ENCODE peak calls at places on chromosomes 4 and X, in six cellular contexts. One of them, this sample, is unnamed.

GRCh38 chr4:145829629-145830395 is 108.8 kb downstream of the ZNF827 start:
- DNase-seq in NB4: no peak
- DNase-seq in neural crest cell: no peak
- DNase-seq in DND-41: no peak
- DNase-seq in fibroblast of mammary gland: no peak
- DNase-seq in body of pancreas: no peak
- DNase-seq in this sample: peak

GRCh38 chr4:23680616-23681518 is 209.0 kb downstream of the PPARGC1A start:
- DNase-seq in NB4: no peak
- DNase-seq in neural crest cell: no peak
- DNase-seq in DND-41: no peak
- DNase-seq in fibroblast of mammary gland: peak
- DNase-seq in body of pancreas: no peak
- DNase-seq in this sample: no peak

GRCh38 chr4:123588631-123589223 is 192.1 kb downstream of the SPRY1 start:
- DNase-seq in NB4: peak
- DNase-seq in neural crest cell: no peak
- DNase-seq in DND-41: no peak
- DNase-seq in fibroblast of mammary gland: no peak
- DNase-seq in body of pancreas: no peak
- DNase-seq in this sample: peak

GRCh38 chr4:7075962-7076693 is 8.3 kb upstream of the GRPEL1 start:
- DNase-seq in NB4: no peak
- DNase-seq in neural crest cell: no peak
- DNase-seq in DND-41: no peak
- DNase-seq in fibroblast of mammary gland: no peak
- DNase-seq in body of pancreas: no peak
- DNase-seq in this sample: no peak

GRCh38 chrX:20606831-20607230 is 340.1 kb upstream of the RPS6KA3 start:
- DNase-seq in NB4: no peak
- DNase-seq in neural crest cell: no peak
- DNase-seq in DND-41: no peak
- DNase-seq in fibroblast of mammary gland: no peak
- DNase-seq in body of pancreas: no peak
- DNase-seq in this sample: no peak

GRCh38 chrX:110532527-110532926 is 173.9 kb downstream of the RTL9 start:
- DNase-seq in NB4: no peak
- DNase-seq in neural crest cell: no peak
- DNase-seq in DND-41: no peak
- DNase-seq in fibroblast of mammary gland: peak
- DNase-seq in body of pancreas: no peak
- DNase-seq in this sample: no peak

GRCh38 chr4:179836179-179837075 is 2394.2 kb upstream of the AGA start:
- DNase-seq in NB4: peak
- DNase-seq in neural crest cell: no peak
- DNase-seq in DND-41: peak
- DNase-seq in fibroblast of mammary gland: no peak
- DNase-seq in body of pancreas: peak
- DNase-seq in this sample: no peak

GRCh38 chr4:37825943-37826281 is 574 bp upstream of the PGM2 start:
- DNase-seq in NB4: peak
- DNase-seq in neural crest cell: peak
- DNase-seq in DND-41: peak
- DNase-seq in fibroblast of mammary gland: no peak
- DNase-seq in body of pancreas: no peak
- DNase-seq in this sample: no peak

GRCh38 chr4:168514249-168514852 is 17.5 kb downstream of the PALLD start:
- DNase-seq in NB4: peak
- DNase-seq in neural crest cell: no peak
- DNase-seq in DND-41: no peak
- DNase-seq in fibroblast of mammary gland: peak
- DNase-seq in body of pancreas: no peak
- DNase-seq in this sample: peak

GRCh38 chr4:23789765-23790164 is 100.1 kb downstream of the PPARGC1A start:
- DNase-seq in NB4: no peak
- DNase-seq in neural crest cell: no peak
- DNase-seq in DND-41: no peak
- DNase-seq in fibroblast of mammary gland: peak
- DNase-seq in body of pancreas: peak
- DNase-seq in this sample: no peak

GRCh38 chr4:15003891-15004700 is 1.8 kb downstream of the CPEB2 start:
- DNase-seq in NB4: peak
- DNase-seq in neural crest cell: peak
- DNase-seq in DND-41: peak
- DNase-seq in fibroblast of mammary gland: no peak
- DNase-seq in body of pancreas: peak
- DNase-seq in this sample: peak

GRCh38 chrX:108361316-108361715 is 76.9 kb downstream of the COL4A6 start:
- DNase-seq in NB4: no peak
- DNase-seq in neural crest cell: no peak
- DNase-seq in DND-41: no peak
- DNase-seq in fibroblast of mammary gland: no peak
- DNase-seq in body of pancreas: no peak
- DNase-seq in this sample: no peak

GRCh38 chr4:188841523-188841922 is 702.3 kb downstream of the TRIML1 start:
- DNase-seq in NB4: no peak
- DNase-seq in neural crest cell: no peak
- DNase-seq in DND-41: no peak
- DNase-seq in fibroblast of mammary gland: no peak
- DNase-seq in body of pancreas: no peak
- DNase-seq in this sample: no peak

GRCh38 chr4:161990721-161991120 is 173.1 kb downstream of the FSTL5 start:
- DNase-seq in NB4: no peak
- DNase-seq in neural crest cell: no peak
- DNase-seq in DND-41: no peak
- DNase-seq in fibroblast of mammary gland: no peak
- DNase-seq in body of pancreas: no peak
- DNase-seq in this sample: no peak

GRCh38 chrX:43835557-43835956 is 46.7 kb downstream of the MAOB start:
- DNase-seq in NB4: peak
- DNase-seq in neural crest cell: no peak
- DNase-seq in DND-41: no peak
- DNase-seq in fibroblast of mammary gland: no peak
- DNase-seq in body of pancreas: no peak
- DNase-seq in this sample: no peak

GRCh38 chr4:154186035-154186434 is 305.6 kb downstream of the DCHS2 start:
- DNase-seq in NB4: no peak
- DNase-seq in neural crest cell: no peak
- DNase-seq in DND-41: no peak
- DNase-seq in fibroblast of mammary gland: no peak
- DNase-seq in body of pancreas: no peak
- DNase-seq in this sample: no peak

GRCh38 chr4:82890602-82890912 is 396 bp downstream of the SEC31A start:
- DNase-seq in NB4: no peak
- DNase-seq in neural crest cell: no peak
- DNase-seq in DND-41: no peak
- DNase-seq in fibroblast of mammary gland: no peak
- DNase-seq in body of pancreas: no peak
- DNase-seq in this sample: no peak

GRCh38 chr4:86595426-86595805 is 1.3 kb downstream of the PTPN13 start:
- DNase-seq in NB4: peak
- DNase-seq in neural crest cell: no peak
- DNase-seq in DND-41: no peak
- DNase-seq in fibroblast of mammary gland: peak
- DNase-seq in body of pancreas: no peak
- DNase-seq in this sample: no peak

GRCh38 chr4:86593726-86594558 is at the start of gene PTPN13:
- DNase-seq in NB4: peak
- DNase-seq in neural crest cell: peak
- DNase-seq in DND-41: no peak
- DNase-seq in fibroblast of mammary gland: peak
- DNase-seq in body of pancreas: peak
- DNase-seq in this sample: peak

GRCh38 chr4:86596802-86597201 is 2.7 kb downstream of the PTPN13 start:
- DNase-seq in NB4: peak
- DNase-seq in neural crest cell: no peak
- DNase-seq in DND-41: no peak
- DNase-seq in fibroblast of mammary gland: peak
- DNase-seq in body of pancreas: no peak
- DNase-seq in this sample: no peak

GRCh38 chr4:86592553-86593249 is 1.4 kb upstream of the PTPN13 start:
- DNase-seq in NB4: no peak
- DNase-seq in neural crest cell: no peak
- DNase-seq in DND-41: no peak
- DNase-seq in fibroblast of mammary gland: no peak
- DNase-seq in body of pancreas: no peak
- DNase-seq in this sample: no peak

DNA sequence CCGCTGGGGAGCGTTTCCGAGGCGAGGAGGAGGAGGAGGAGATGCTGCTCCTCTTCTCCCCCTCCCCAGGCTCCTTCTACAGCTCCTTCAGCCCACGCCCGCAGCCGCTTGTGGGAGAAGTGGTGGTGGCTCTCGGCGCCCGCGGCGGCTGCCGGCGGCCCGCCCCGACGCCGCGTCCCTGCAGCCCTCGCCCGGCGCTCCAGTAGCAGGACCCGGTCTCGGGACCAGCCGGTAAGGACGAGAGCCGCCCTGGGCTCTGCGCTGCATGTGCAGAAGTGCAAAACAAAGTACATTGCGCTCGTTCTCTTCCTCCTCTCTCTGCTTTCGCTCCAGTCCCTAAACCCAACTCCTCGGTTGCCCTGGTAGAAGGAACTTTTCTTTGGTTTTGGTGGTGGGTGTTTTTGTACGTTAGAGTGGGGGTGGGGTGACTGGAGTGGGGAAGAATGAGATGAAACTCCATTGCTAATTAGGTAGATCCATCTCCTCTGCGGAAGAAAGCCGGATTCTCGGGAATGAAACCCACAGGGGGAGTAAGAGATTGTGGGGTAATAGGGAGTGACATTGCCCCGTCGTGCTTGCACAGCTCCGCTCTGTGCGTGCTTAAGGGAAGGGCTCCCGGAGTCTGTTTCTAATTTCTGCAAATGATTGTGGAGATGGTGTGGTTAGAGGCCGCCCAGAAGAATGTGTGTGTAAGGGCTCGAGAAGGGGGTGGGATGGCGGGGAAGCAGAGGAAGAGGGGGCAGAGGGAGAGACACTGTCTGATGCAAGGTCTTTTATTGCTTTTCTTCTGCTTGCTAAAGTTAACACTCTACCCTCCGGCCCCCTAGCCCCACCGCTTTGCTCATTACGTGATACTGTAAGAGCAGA is 677 bp downstream of the PTPN13 start:
- DNase-seq in NB4: peak
- DNase-seq in neural crest cell: no peak
- DNase-seq in DND-41: peak
- DNase-seq in fibroblast of mammary gland: peak
- DNase-seq in body of pancreas: peak
- DNase-seq in this sample: peak
- TF ChIP-seq CTCF in NB4: no peak
- TF ChIP-seq CTCF in neural crest cell: peak
- TF ChIP-seq CTCF in DND-41: no peak
- TF ChIP-seq CTCF in fibroblast of mammary gland: peak
- TF ChIP-seq CTCF in body of pancreas: peak
- TF ChIP-seq CTCF in this sample: no peak

DNA sequence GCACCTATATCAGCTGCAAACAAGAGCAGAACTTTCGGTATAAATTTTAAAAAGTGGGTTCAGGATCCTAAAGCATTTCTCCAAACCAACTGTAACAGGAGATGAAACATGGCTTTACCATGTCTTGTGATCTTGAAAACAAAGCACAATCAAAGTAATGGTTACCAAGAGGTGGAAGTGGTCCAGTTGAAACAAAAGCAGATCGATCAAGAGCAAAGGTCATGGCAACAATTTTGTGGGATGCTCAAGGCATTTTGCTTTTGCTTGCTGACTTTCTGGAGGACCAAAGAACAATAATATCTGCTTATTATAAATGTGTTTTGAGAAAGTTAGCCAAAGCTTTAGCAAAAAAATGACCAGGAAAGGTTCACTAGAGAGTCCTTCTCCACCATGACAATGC is 116.9 kb upstream of the RAP2C start:
- DNase-seq in NB4: no peak
- DNase-seq in neural crest cell: no peak
- DNase-seq in DND-41: no peak
- DNase-seq in fibroblast of mammary gland: no peak
- DNase-seq in body of pancreas: no peak
- DNase-seq in this sample: no peak
- TF ChIP-seq CTCF in NB4: no peak
- TF ChIP-seq CTCF in neural crest cell: no peak
- TF ChIP-seq CTCF in DND-41: no peak
- TF ChIP-seq CTCF in fibroblast of mammary gland: no peak
- TF ChIP-seq CTCF in body of pancreas: no peak
- TF ChIP-seq CTCF in this sample: no peak

GRCh38 chr4:107046261-107046660 is 10.1 kb upstream of the DKK2 start:
- DNase-seq in NB4: no peak
- DNase-seq in neural crest cell: no peak
- DNase-seq in DND-41: no peak
- DNase-seq in fibroblast of mammary gland: no peak
- DNase-seq in body of pancreas: no peak
- DNase-seq in this sample: no peak

DNA sequence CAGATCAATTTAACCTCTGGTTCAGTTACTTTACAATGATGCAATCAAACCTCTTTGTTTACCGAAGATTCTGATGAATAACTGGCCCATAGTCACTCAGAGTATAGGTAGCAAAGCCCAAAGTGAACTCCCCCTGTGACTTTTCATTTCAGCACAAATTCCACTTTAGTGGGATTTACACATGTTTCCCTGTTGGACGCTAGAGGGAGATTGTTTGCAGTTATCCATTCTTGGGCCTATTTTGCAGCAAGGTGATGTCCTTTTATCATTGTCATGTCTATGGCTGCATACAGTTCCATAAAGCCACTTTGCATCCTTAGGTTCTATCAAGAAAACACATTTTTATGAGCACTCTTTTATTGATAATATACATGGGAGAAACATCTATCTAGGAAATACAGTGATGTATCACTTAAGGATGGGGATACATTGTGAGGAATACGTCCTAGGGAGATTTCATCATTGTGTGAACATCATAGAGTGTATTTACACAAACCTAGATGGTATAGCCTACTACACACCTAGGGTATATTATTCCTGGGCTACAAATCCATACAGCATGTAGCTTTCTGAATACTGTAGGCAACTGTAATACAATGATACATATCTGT is 14.5 kb upstream of the DKK2 start:
- DNase-seq in NB4: peak
- DNase-seq in neural crest cell: no peak
- DNase-seq in DND-41: no peak
- DNase-seq in fibroblast of mammary gland: peak
- DNase-seq in body of pancreas: no peak
- DNase-seq in this sample: no peak
- TF ChIP-seq CTCF in NB4: peak
- TF ChIP-seq CTCF in neural crest cell: peak
- TF ChIP-seq CTCF in DND-41: peak
- TF ChIP-seq CTCF in fibroblast of mammary gland: peak
- TF ChIP-seq CTCF in body of pancreas: peak
- TF ChIP-seq CTCF in this sample: peak

GRCh38 chr4:147567276-147567675 is 49.9 kb upstream of the TMEM184C start:
- DNase-seq in NB4: no peak
- DNase-seq in neural crest cell: no peak
- DNase-seq in DND-41: no peak
- DNase-seq in fibroblast of mammary gland: no peak
- DNase-seq in body of pancreas: no peak
- DNase-seq in this sample: no peak
- TF ChIP-seq CTCF in NB4: no peak
- TF ChIP-seq CTCF in neural crest cell: no peak
- TF ChIP-seq CTCF in DND-41: no peak
- TF ChIP-seq CTCF in fibroblast of mammary gland: no peak
- TF ChIP-seq CTCF in body of pancreas: no peak
- TF ChIP-seq CTCF in this sample: no peak